ENCODE peak calls at places on chromosomes 13 and 19, in six cellular contexts. One of them, this sample, is unnamed.

GRCh38 chr19:42344336-42344893 is 19.0 kb downstream of the MEGF8 start:
- DNase-seq in activated naive CD8-positive, alpha-beta T cell treated with anti-CD3 and anti-CD28 coated beads, Interleukin-2, amount 50 U/mL, for 24 hours: no peak
- DNase-seq in GM03348: no peak
- DNase-seq in activated gamma-delta T cell treated with anti-CD3 and anti-CD28 coated beads, Interleukin-2, amount 50 U/mL, for 16 hours: no peak
- DNase-seq in mucosa of gallbladder: no peak
- DNase-seq in fibroblast of the conjunctiva: no peak
- DNase-seq in this sample: no peak

GRCh38 chr19:29568036-29568788 is 37.9 kb upstream of the POP4 start:
- DNase-seq in activated naive CD8-positive, alpha-beta T cell treated with anti-CD3 and anti-CD28 coated beads, Interleukin-2, amount 50 U/mL, for 24 hours: no peak
- DNase-seq in GM03348: no peak
- DNase-seq in activated gamma-delta T cell treated with anti-CD3 and anti-CD28 coated beads, Interleukin-2, amount 50 U/mL, for 16 hours: no peak
- DNase-seq in mucosa of gallbladder: no peak
- DNase-seq in fibroblast of the conjunctiva: no peak
- DNase-seq in this sample: no peak

GRCh38 chr19:7337380-7338194 is 11.2 kb upstream of the ARHGEF18 start:
- DNase-seq in activated naive CD8-positive, alpha-beta T cell treated with anti-CD3 and anti-CD28 coated beads, Interleukin-2, amount 50 U/mL, for 24 hours: peak; percentile 44
- DNase-seq in GM03348: no peak
- DNase-seq in activated gamma-delta T cell treated with anti-CD3 and anti-CD28 coated beads, Interleukin-2, amount 50 U/mL, for 16 hours: no peak
- DNase-seq in mucosa of gallbladder: no peak
- DNase-seq in fibroblast of the conjunctiva: no peak
- DNase-seq in this sample: no peak

GRCh38 chr13:37207646-37208045 is 102.2 kb upstream of the CSNK1A1L start:
- DNase-seq in activated naive CD8-positive, alpha-beta T cell treated with anti-CD3 and anti-CD28 coated beads, Interleukin-2, amount 50 U/mL, for 24 hours: no peak
- DNase-seq in GM03348: no peak
- DNase-seq in activated gamma-delta T cell treated with anti-CD3 and anti-CD28 coated beads, Interleukin-2, amount 50 U/mL, for 16 hours: no peak
- DNase-seq in mucosa of gallbladder: no peak
- DNase-seq in fibroblast of the conjunctiva: no peak
- DNase-seq in this sample: no peak

GRCh38 chr19:32902448-32902847 is 32.9 kb upstream of the SLC7A9 start:
- DNase-seq in activated naive CD8-positive, alpha-beta T cell treated with anti-CD3 and anti-CD28 coated beads, Interleukin-2, amount 50 U/mL, for 24 hours: no peak
- DNase-seq in GM03348: no peak
- DNase-seq in activated gamma-delta T cell treated with anti-CD3 and anti-CD28 coated beads, Interleukin-2, amount 50 U/mL, for 16 hours: no peak
- DNase-seq in mucosa of gallbladder: no peak
- DNase-seq in fibroblast of the conjunctiva: no peak
- DNase-seq in this sample: no peak

GRCh38 chr13:51341804-51342203 is 2.3 kb downstream of the SERPINE3 start:
- DNase-seq in activated naive CD8-positive, alpha-beta T cell treated with anti-CD3 and anti-CD28 coated beads, Interleukin-2, amount 50 U/mL, for 24 hours: no peak
- DNase-seq in GM03348: no peak
- DNase-seq in activated gamma-delta T cell treated with anti-CD3 and anti-CD28 coated beads, Interleukin-2, amount 50 U/mL, for 16 hours: no peak
- DNase-seq in mucosa of gallbladder: no peak
- DNase-seq in fibroblast of the conjunctiva: no peak
- DNase-seq in this sample: no peak

GRCh38 chr13:19984430-19985218 is 26.1 kb downstream of the ZMYM2 start:
- DNase-seq in activated naive CD8-positive, alpha-beta T cell treated with anti-CD3 and anti-CD28 coated beads, Interleukin-2, amount 50 U/mL, for 24 hours: no peak
- DNase-seq in GM03348: peak; percentile 69
- DNase-seq in activated gamma-delta T cell treated with anti-CD3 and anti-CD28 coated beads, Interleukin-2, amount 50 U/mL, for 16 hours: no peak
- DNase-seq in mucosa of gallbladder: no peak
- DNase-seq in fibroblast of the conjunctiva: peak; percentile 43
- DNase-seq in this sample: peak; percentile 48

GRCh38 chr19:46288896-46289588 is 7.8 kb upstream of the HIF3A start:
- DNase-seq in activated naive CD8-positive, alpha-beta T cell treated with anti-CD3 and anti-CD28 coated beads, Interleukin-2, amount 50 U/mL, for 24 hours: no peak
- DNase-seq in GM03348: peak; percentile 60
- DNase-seq in activated gamma-delta T cell treated with anti-CD3 and anti-CD28 coated beads, Interleukin-2, amount 50 U/mL, for 16 hours: no peak
- DNase-seq in mucosa of gallbladder: no peak
- DNase-seq in fibroblast of the conjunctiva: peak; percentile 57
- DNase-seq in this sample: peak; percentile 97

GRCh38 chr13:110869231-110869804 is 45.6 kb downstream of the ANKRD10 start:
- DNase-seq in activated naive CD8-positive, alpha-beta T cell treated with anti-CD3 and anti-CD28 coated beads, Interleukin-2, amount 50 U/mL, for 24 hours: no peak
- DNase-seq in GM03348: no peak
- DNase-seq in activated gamma-delta T cell treated with anti-CD3 and anti-CD28 coated beads, Interleukin-2, amount 50 U/mL, for 16 hours: no peak
- DNase-seq in mucosa of gallbladder: peak; percentile 17
- DNase-seq in fibroblast of the conjunctiva: no peak
- DNase-seq in this sample: peak; percentile 40

GRCh38 chr13:37966266-37966665 is 96.7 kb upstream of the TRPC4 start:
- DNase-seq in activated naive CD8-positive, alpha-beta T cell treated with anti-CD3 and anti-CD28 coated beads, Interleukin-2, amount 50 U/mL, for 24 hours: no peak
- DNase-seq in GM03348: no peak
- DNase-seq in activated gamma-delta T cell treated with anti-CD3 and anti-CD28 coated beads, Interleukin-2, amount 50 U/mL, for 16 hours: no peak
- DNase-seq in mucosa of gallbladder: no peak
- DNase-seq in fibroblast of the conjunctiva: no peak
- DNase-seq in this sample: peak; percentile 27

GRCh38 chr13:32471187-32471922 is 43.4 kb upstream of the N4BP2L1 start:
- DNase-seq in activated naive CD8-positive, alpha-beta T cell treated with anti-CD3 and anti-CD28 coated beads, Interleukin-2, amount 50 U/mL, for 24 hours: no peak
- DNase-seq in GM03348: no peak
- DNase-seq in activated gamma-delta T cell treated with anti-CD3 and anti-CD28 coated beads, Interleukin-2, amount 50 U/mL, for 16 hours: no peak
- DNase-seq in mucosa of gallbladder: no peak
- DNase-seq in fibroblast of the conjunctiva: no peak
- DNase-seq in this sample: no peak

GRCh38 chr19:46784262-46785053 is 3.9 kb downstream of the SLC1A5 start:
- DNase-seq in activated naive CD8-positive, alpha-beta T cell treated with anti-CD3 and anti-CD28 coated beads, Interleukin-2, amount 50 U/mL, for 24 hours: peak; percentile 74
- DNase-seq in GM03348: peak; percentile 94
- DNase-seq in activated gamma-delta T cell treated with anti-CD3 and anti-CD28 coated beads, Interleukin-2, amount 50 U/mL, for 16 hours: peak; percentile 56
- DNase-seq in mucosa of gallbladder: peak; percentile 77
- DNase-seq in fibroblast of the conjunctiva: peak; percentile 94
- DNase-seq in this sample: peak; percentile 97

GRCh38 chr19:29576761-29577661 is 29.1 kb upstream of the POP4 start:
- DNase-seq in activated naive CD8-positive, alpha-beta T cell treated with anti-CD3 and anti-CD28 coated beads, Interleukin-2, amount 50 U/mL, for 24 hours: peak; percentile 33
- DNase-seq in GM03348: no peak
- DNase-seq in activated gamma-delta T cell treated with anti-CD3 and anti-CD28 coated beads, Interleukin-2, amount 50 U/mL, for 16 hours: no peak
- DNase-seq in mucosa of gallbladder: no peak
- DNase-seq in fibroblast of the conjunctiva: no peak
- DNase-seq in this sample: peak; percentile 28